ENCODE peak calls at places on chromosomes 4 and X, in four cellular contexts. J is endodermal cell; K is CD4-positive, alpha-beta T cell; O is WERI-Rb-1. N is an unnamed sample.

GRCh38 chr4:125707397-125707796 is 392.6 kb downstream of the FAT4 start:
- DNase-seq in J (no peak), K (no peak), O (no peak), N (no peak)

GRCh38 chr4:161762796-161763195 is 401.0 kb downstream of the FSTL5 start:
- DNase-seq in J (no peak), K (no peak), O (no peak), N (no peak)

GRCh38 chr4:36054750-36055467 is 189.4 kb downstream of the ARAP2 start:
- DNase-seq in J (no peak), K (no peak), O (no peak), N (no peak)

GRCh38 chr4:169557061-169557636 is 55.2 kb downstream of the NEK1 start:
- DNase-seq in J (no peak), K (no peak), O (no peak), N (no peak)

GRCh38 chrX:111322231-111322855 is 52.1 kb upstream of the CAPN6 start:
- DNase-seq in J (no peak), K (no peak), O (no peak), N (no peak)

GRCh38 chr4:145930592-145930991 is 8.0 kb downstream of the ZNF827 start:
- DNase-seq in J (no peak), K (no peak), O (no peak), N (no peak)

GRCh38 chrX:129647588-129648410 is 7.0 kb downstream of the APLN start:
- DNase-seq in J (no peak), K (no peak), O (no peak), N (no peak)

GRCh38 chr4:101835121-101835904 is 44.8 kb downstream of the BANK1 start:
- DNase-seq in J (no peak), K (no peak), O (no peak), N (peak; percentile 14)

GRCh38 chr4:159705334-159705733 is 602.5 kb downstream of the RAPGEF2 start:
- DNase-seq in J (no peak), K (no peak), O (no peak), N (no peak)

GRCh38 chr4:54525602-54526001 is 132.2 kb upstream of the KIT start:
- DNase-seq in J (no peak), K (no peak), O (no peak), N (no peak)

GRCh38 chr4:548976-549375 is 27.1 kb downstream of the TMEM271 start:
- DNase-seq in J (no peak), K (no peak), O (no peak), N (no peak)

GRCh38 chr4:183589710-183590109 is 69.3 kb downstream of the RWDD4 start:
- DNase-seq in J (no peak), K (no peak), O (no peak), N (no peak)

GRCh38 chr4:179989975-179990374 is 2253.2 kb upstream of the TENM3 start:
- DNase-seq in J (no peak), K (no peak), O (no peak), N (no peak)

GRCh38 chr4:40550900-40551546 is 78.6 kb downstream of the RBM47 start:
- DNase-seq in J (no peak), K (peak; percentile 8), O (peak; percentile 21), N (peak; percentile 51)

GRCh38 chr4:186557486-186557885 is 2.1 kb upstream of the MTNR1A start:
- DNase-seq in J (peak; percentile 9), K (no peak), O (no peak), N (no peak)

GRCh38 chr4:40124690-40125089 is 68.0 kb downstream of the N4BP2 start:
- DNase-seq in J (no peak), K (no peak), O (no peak), N (no peak)

GRCh38 chrX:10158279-10158939 is 1.6 kb downstream of the CLCN4 start:
- DNase-seq in J (peak; percentile 72), K (no peak), O (peak; percentile 59), N (no peak)
- H3K27ac ChIP-seq in J (no peak overlapping the region), K (no peak overlapping the region), O (no peak overlapping the region), N (no peak overlapping the region)

GRCh38 chr4:47711183-47711582 is 126.7 kb downstream of the CORIN start:
- DNase-seq in J (no peak), K (no peak), O (no peak), N (no peak)
- TF ChIP-seq CTCF in J (no peak), K (no peak), O (no peak), N (no peak)

DNA sequence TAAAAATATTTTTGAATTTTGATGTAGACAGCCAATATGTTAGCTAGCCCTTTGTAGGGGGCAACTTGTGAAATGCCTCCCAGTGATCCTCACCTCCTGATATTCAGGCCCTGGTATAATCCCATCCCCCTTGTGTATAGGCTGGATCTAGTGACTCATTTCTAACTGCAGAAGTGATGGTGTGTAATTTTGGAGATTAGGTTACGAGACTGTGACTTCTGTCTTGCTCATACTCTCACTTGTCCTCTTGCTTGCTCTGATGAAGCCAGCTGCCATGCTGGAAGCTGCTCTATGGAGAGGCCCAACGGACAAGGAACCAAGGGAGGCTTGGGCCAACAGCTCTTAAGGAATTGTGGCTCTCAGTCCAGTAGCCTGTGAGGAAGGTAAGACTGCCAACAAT is 61.7 kb downstream of the GPR82 start:
- DNase-seq in J (no peak), K (no peak), O (no peak), N (no peak)
- H3K27ac ChIP-seq in J (no peak overlapping the region), K (no peak overlapping the region), O (no peak overlapping the region), N (no peak overlapping the region)

DNA sequence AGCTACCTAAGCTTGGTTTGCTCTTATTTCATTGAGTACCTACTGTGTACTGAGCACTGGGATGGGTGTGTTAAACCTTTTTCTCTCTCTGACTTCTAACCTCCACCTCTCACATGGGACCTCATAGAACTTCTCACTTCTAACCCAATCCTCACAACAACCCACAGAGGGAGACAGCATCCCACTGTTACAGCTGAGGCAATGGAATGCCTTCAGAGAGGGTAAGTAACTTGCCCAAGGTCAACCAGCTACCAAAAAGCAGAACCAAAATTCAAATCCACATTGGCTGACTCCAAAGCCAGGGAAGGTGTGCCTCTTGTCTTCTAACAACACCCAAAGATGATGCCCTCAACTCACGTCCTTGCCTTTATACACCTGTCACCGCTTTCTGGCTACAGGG is 5.4 kb downstream of the SEL1L3 start:
- DNase-seq in J (no peak), K (no peak), O (no peak), N (no peak)
- TF ChIP-seq CTCF in J (peak; percentile 57), K (no peak), O (peak; percentile 50), N (no peak)

DNA sequence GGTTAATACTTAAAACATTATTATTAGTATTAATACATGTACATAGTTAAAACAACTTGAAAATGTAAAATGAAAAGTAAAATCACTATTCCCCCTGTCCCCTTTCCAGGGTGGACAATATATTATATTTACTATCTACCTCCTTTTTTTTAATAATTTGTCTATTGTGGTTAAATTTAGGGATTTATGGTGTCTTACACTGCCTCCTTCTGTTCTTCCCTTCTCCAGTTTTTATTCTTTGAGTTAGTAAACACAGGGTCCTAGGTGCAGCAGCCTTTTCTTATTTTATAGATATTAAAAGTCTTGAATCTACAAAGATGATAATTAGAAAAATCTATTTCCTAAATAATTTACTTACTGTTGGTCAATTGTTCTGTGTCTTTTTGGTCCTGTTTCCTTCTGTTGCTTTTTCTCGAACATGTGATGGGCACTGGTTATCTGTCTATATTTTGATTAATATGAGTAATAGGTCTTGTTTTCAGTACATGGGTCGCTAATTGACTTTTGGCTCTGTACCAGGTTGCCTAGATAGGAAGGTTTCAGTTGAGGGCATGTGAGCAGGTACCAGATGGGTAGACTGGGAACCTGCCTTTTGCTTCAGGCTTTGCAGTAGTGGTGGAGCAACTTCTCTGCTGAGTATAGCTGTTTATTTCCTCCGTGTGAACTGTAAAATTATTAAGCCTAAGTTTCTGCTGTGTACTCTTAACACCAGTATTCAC is 1.1 kb downstream of the NUDT9 start:
- DNase-seq in J (no peak), K (no peak), O (no peak), N (no peak)
- H3K27ac ChIP-seq in J (no peak overlapping the region), K (no peak overlapping the region), O (peak overlapping the region; percentile 83), N (no peak overlapping the region)

GRCh38 chr4:3043272-3044020 is 30.9 kb downstream of the HTT-AS start:
- DNase-seq in J (no peak), K (no peak), O (no peak), N (no peak)
- TF ChIP-seq CTCF in J (no peak), K (no peak), O (no peak), N (no peak)

DNA sequence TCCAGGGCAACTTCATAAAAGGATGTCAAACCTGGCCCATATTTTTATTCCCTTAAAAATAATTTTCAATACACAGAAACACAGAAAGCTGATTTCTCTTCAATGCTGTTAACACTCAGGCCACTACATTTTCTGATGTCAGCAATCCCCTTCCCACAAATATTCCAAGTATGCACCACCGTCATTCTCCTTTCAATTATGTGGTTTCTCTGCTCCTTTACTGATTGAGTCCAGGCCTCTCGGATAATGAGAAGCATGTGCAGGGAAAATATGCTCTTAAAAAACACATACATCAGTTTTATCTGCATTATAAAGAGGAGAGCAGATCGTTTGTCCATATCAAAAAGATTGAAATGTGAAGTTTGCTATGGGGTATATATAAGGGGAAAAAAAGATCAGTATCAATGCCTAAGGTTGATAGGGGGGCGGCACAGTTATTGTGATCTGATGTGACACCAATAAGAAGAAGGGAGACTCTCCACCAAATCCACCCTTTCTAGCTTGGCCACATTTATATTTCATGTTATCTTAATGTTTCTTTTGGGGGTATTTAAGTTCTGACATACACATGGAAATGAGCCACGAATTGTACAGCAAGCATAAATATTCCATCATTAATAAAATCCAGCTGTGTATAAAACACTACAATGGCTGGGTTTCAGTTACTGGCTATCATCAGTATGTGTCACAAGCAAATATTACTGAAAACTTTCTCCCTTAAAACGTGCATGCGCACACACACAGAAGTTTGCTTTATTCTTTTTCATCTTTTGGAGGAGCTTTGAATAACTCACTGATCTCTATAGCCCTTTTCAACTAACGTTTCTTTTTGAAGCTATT is 6.4 kb downstream of the AMOT start:
- DNase-seq in J (no peak), K (no peak), O (no peak), N (no peak)
- H3K27ac ChIP-seq in J (peak overlapping the region; percentile 10), K (no peak overlapping the region), O (no peak overlapping the region), N (no peak overlapping the region)

DNA sequence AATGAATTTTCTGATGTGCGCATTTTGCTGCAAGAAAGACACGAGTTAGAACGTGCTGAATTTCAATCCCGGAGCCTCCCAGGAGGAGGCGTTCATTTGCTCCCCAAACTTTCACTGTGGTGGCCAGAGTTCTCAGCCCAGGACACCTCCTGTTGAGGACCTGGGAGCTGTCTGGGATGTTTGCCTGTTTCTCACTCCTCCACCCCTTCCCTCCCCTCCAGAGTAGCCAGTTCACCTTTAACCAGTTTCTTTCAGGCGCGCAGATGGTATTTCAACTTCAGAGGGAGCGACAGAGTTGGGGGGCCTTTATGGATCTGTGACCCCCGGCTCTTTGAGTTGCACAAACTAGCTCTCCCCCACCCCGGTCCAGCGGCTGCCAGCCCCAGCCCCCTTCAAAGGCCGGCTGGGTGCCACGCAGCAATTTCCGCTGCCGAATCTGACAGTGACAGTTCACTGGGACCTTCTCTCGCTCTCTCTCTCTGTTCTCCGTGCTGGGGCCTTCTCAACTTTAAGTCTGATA is 99.9 kb upstream of the STX18 start:
- DNase-seq in J (peak; percentile 79), K (no peak), O (no peak), N (no peak)
- TF ChIP-seq CTCF in J (no peak), K (no peak), O (no peak), N (no peak)

GRCh38 chr4:10019521-10020051 is 1.7 kb downstream of the SLC2A9 start:
- DNase-seq in J (no peak), K (no peak), O (no peak), N (peak; percentile 22)

GRCh38 chr4:10018818-10019438 is 2.4 kb downstream of the SLC2A9 start:
- DNase-seq in J (peak; percentile 98), K (peak; percentile 89), O (peak; percentile 97), N (peak; percentile 94)

GRCh38 chr4:10015140-10015753 is 6.0 kb downstream of the SLC2A9 start:
- DNase-seq in J (peak; percentile 91), K (no peak), O (peak; percentile 76), N (peak; percentile 44)

GRCh38 chr4:10016169-10016568 is 5.1 kb downstream of the SLC2A9 start:
- DNase-seq in J (no peak), K (no peak), O (no peak), N (no peak)

GRCh38 chr4:10017037-10017893 is 4.0 kb downstream of the SLC2A9 start:
- DNase-seq in J (no peak), K (no peak), O (no peak), N (no peak)
- H3K27ac ChIP-seq in J (no peak overlapping the region), K (no peak overlapping the region), O (no peak overlapping the region), N (no peak overlapping the region)